ENCODE peak calls at places on chromosome 15, in six cellular contexts. One of them, this sample, is unnamed.

GRCh38 chr15:76208786-76209424 is 102.4 kb downstream of the ETFA start:
- DNase-seq in coronary artery: no peak
- DNase-seq in pulmonary artery endothelial cell: no peak
- DNase-seq in anterior cingulate cortex: no peak
- DNase-seq in OCI-M1: no peak
- DNase-seq in left cardiac atrium: peak
- DNase-seq in this sample: no peak

GRCh38 chr15:77025066-77025435 is 30.1 kb downstream of the PSTPIP1 start:
- DNase-seq in pulmonary artery endothelial cell: no peak
- DNase-seq in OCI-M1: no peak
- DNase-seq in left cardiac atrium: no peak
- DNase-seq in anterior cingulate cortex: no peak
- DNase-seq in coronary artery: no peak
- DNase-seq in this sample: no peak

GRCh38 chr15:57333487-57333886 is 42.8 kb upstream of the CGNL1 start:
- DNase-seq in anterior cingulate cortex: no peak
- DNase-seq in left cardiac atrium: no peak
- DNase-seq in OCI-M1: no peak
- DNase-seq in pulmonary artery endothelial cell: no peak
- DNase-seq in coronary artery: no peak
- DNase-seq in this sample: no peak

GRCh38 chr15:47429376-47429775 is 287.9 kb upstream of the SEMA6D start:
- DNase-seq in anterior cingulate cortex: no peak
- DNase-seq in coronary artery: no peak
- DNase-seq in pulmonary artery endothelial cell: no peak
- DNase-seq in OCI-M1: no peak
- DNase-seq in left cardiac atrium: no peak
- DNase-seq in this sample: no peak

GRCh38 chr15:79989682-79990081 is 18.7 kb upstream of the BCL2A1 start:
- DNase-seq in OCI-M1: no peak
- DNase-seq in left cardiac atrium: no peak
- DNase-seq in coronary artery: no peak
- DNase-seq in pulmonary artery endothelial cell: no peak
- DNase-seq in anterior cingulate cortex: no peak
- DNase-seq in this sample: no peak

GRCh38 chr15:72168131-72168825 is 29.3 kb downstream of the GRAMD2A start:
- DNase-seq in pulmonary artery endothelial cell: no peak
- DNase-seq in coronary artery: no peak
- DNase-seq in left cardiac atrium: peak
- DNase-seq in anterior cingulate cortex: no peak
- DNase-seq in OCI-M1: peak
- DNase-seq in this sample: no peak

GRCh38 chr15:74723754-74724334 is 1.5 kb downstream of the CYP1A1 start:
- DNase-seq in left cardiac atrium: no peak
- DNase-seq in OCI-M1: peak
- DNase-seq in coronary artery: peak
- DNase-seq in anterior cingulate cortex: no peak
- DNase-seq in pulmonary artery endothelial cell: peak
- DNase-seq in this sample: no peak

GRCh38 chr15:93087825-93088199 is 1.2 kb downstream of the RGMA start:
- DNase-seq in anterior cingulate cortex: peak
- DNase-seq in left cardiac atrium: peak
- DNase-seq in OCI-M1: peak
- DNase-seq in coronary artery: no peak
- DNase-seq in pulmonary artery endothelial cell: no peak
- DNase-seq in this sample: peak

This sample was measured in CD4-positive, alpha-beta T cell.